ENCODE peak calls at places on chromosomes 5 and 9, in ten cellular contexts. T, I, K, B, J, U, F, C, P and O are unnamed samples.

GRCh38 chr5:9428272-9428671 is 117.6 kb downstream of the SEMA5A start:
- DNase-seq in I (no peak), U (no peak), F (no peak), K (no peak), J (no peak), T (peak; percentile 57), B (no peak), P (no peak), C (no peak), O (no peak)

GRCh38 chr9:96853711-96854072 is 622 bp downstream of the ZNF782 start:
- DNase-seq in B (no peak), F (peak; percentile 15), T (peak; percentile 36), K (no peak), U (no peak), I (no peak), P (no peak), C (no peak), J (no peak), O (no peak)

GRCh38 chr9:89623925-89624420 is 19.2 kb downstream of the GADD45G start:
- DNase-seq in K (no peak), U (no peak), T (no peak), F (no peak), B (no peak), J (no peak), C (peak; percentile 88), I (no peak), P (no peak), O (no peak)

GRCh38 chr9:137164370-137165249 is 5.2 kb downstream of the LRRC26 start:
- DNase-seq in K (no peak), I (no peak), J (no peak), C (no peak), F (no peak), T (no peak), U (no peak), B (no peak), P (no peak), O (no peak)

GRCh38 chr5:96690906-96691305 is 28.7 kb downstream of the CAST start:
- DNase-seq in C (no peak), P (no peak), U (no peak), J (no peak), T (no peak), F (no peak), I (no peak), K (no peak), B (no peak), O (no peak)

GRCh38 chr5:10049825-10050455 is 199.7 kb downstream of the ATPSCKMT start:
- DNase-seq in T (no peak), P (no peak), K (no peak), B (no peak), F (no peak), J (no peak), U (no peak), I (no peak), C (no peak), O (no peak)

GRCh38 chr9:112037281-112038016 is 137.6 kb downstream of the SUSD1 start:
- DNase-seq in K (peak; percentile 46), J (peak; percentile 30), T (peak; percentile 73), I (peak; percentile 52), U (peak; percentile 87), F (peak; percentile 75), P (peak; percentile 36), C (no peak), B (no peak), O (no peak)

GRCh38 chr5:87944553-87945320 is 323.9 kb downstream of the TMEM161B start:
- DNase-seq in U (no peak), P (no peak), B (peak; percentile 69), K (no peak), F (peak; percentile 21), J (no peak), T (no peak), I (no peak), C (peak; percentile 7), O (peak; percentile 91)

GRCh38 chr9:109035684-109036423 is 22.6 kb upstream of the CTNNAL1 start:
- DNase-seq in F (peak; percentile 92), K (no peak), P (no peak), B (no peak), U (no peak), I (no peak), C (no peak), J (no peak), T (no peak), O (no peak)

GRCh38 chr5:38613992-38614836 is 57.8 kb upstream of the LIFR start:
- DNase-seq in P (no peak), B (no peak), K (no peak), F (no peak), C (no peak), U (no peak), I (no peak), T (no peak), J (no peak), O (no peak)

GRCh38 chr5:176543428-176544182 is 5.5 kb upstream of the CDHR2 start:
- DNase-seq in F (no peak), K (peak; percentile 62), C (peak; percentile 41), P (peak; percentile 63), T (peak; percentile 87), U (peak; percentile 54), J (peak; percentile 45), I (peak; percentile 67), B (peak; percentile 76), O (peak; percentile 84)

GRCh38 chr5:141525659-141526058 is 36.8 kb downstream of the PCDHGC5 start:
- DNase-seq in P (no peak), T (no peak), B (no peak), F (no peak), K (no peak), C (no peak), J (no peak), U (no peak), I (no peak), O (no peak)

GRCh38 chr9:134493471-134494272 is 147.9 kb upstream of the COL5A1 start:
- DNase-seq in P (no peak), K (no peak), U (no peak), T (no peak), I (no peak), J (no peak), F (no peak), C (no peak), B (no peak), O (no peak)

GRCh38 chr5:41621420-41621819 is 111.0 kb upstream of the PLCXD3 start:
- DNase-seq in U (no peak), J (no peak), B (no peak), I (no peak), K (no peak), P (no peak), T (peak; percentile 46), F (no peak), C (no peak), O (no peak)

GRCh38 chr9:122128432-122129343 is 30.9 kb downstream of the NDUFA8 start:
- DNase-seq in P (no peak), K (no peak), F (no peak), C (no peak), B (no peak), U (no peak), I (no peak), T (no peak), J (no peak), O (no peak)

GRCh38 chr9:88090151-88090581 is 48.1 kb downstream of the SPATA31C2 start:
- DNase-seq in B (peak; percentile 77), P (no peak), T (no peak), K (no peak), C (no peak), I (no peak), F (peak; percentile 93), U (no peak), J (no peak), O (no peak)

GRCh38 chr9:126162611-126163381 is 163.8 kb upstream of the MVB12B start:
- DNase-seq in I (no peak), B (no peak), F (no peak), J (no peak), T (no peak), C (no peak), P (no peak), U (no peak), K (no peak), O (no peak)

GRCh38 chr5:1176473-1177391 is 24.7 kb upstream of the SLC6A19 start:
- DNase-seq in C (no peak), J (no peak), T (no peak), K (no peak), P (no peak), F (no peak), B (peak; percentile 77), I (no peak), U (no peak), O (no peak)

GRCh38 chr9:134993416-134993815 is 75.7 kb upstream of the FCN1 start:
- DNase-seq in P (no peak), K (no peak), U (no peak), J (no peak), F (no peak), I (no peak), C (no peak), T (no peak), B (no peak), O (peak; percentile 4)

GRCh38 chr9:137218754-137219271 is 3.2 kb downstream of the RNF208 start:
- DNase-seq in P (no peak), U (no peak), B (peak; percentile 51), K (no peak), F (peak; percentile 63), J (no peak), T (no peak), C (no peak), I (no peak), O (no peak)

GRCh38 chr5:164013077-164013670 is 507.8 kb downstream of the MAT2B start:
- DNase-seq in U (no peak), P (no peak), K (no peak), I (peak; percentile 23), T (peak; percentile 76), J (no peak), B (peak; percentile 50), C (peak; percentile 5), F (peak; percentile 89), O (peak; percentile 72)

GRCh38 chr5:134175874-134176522 is 752 bp downstream of the SKP1 start:
- DNase-seq in P (peak; percentile 41), K (no peak), C (no peak), F (peak; percentile 39), J (peak; percentile 18), I (no peak), T (peak; percentile 22), U (no peak), B (no peak), O (no peak)

GRCh38 chr5:171593401-171593800 is 174.0 kb downstream of the FGF18 start:
- DNase-seq in T (no peak), J (no peak), I (no peak), U (no peak), B (no peak), P (no peak), C (no peak), F (no peak), K (no peak), O (no peak)

GRCh38 chr9:134544388-134545212 is 97.0 kb upstream of the COL5A1 start:
- DNase-seq in P (no peak), T (no peak), C (no peak), B (peak; percentile 86), F (peak; percentile 70), I (no peak), J (no peak), K (no peak), U (no peak), O (no peak)

GRCh38 chr5:94745786-94746730 is 127.6 kb downstream of the SLF1 start:
- DNase-seq in U (no peak), T (no peak), P (no peak), F (peak; percentile 50), K (no peak), J (no peak), B (no peak), I (no peak), C (no peak), O (no peak)